ENCODE peak calls at places on chromosomes 3 and 15, in six cellular contexts. P, T, B, S, G and Z are unnamed samples. For H3K36me3, the result is how much of the 10 kb centered on the place peaks cover.

GRCh38 chr3:105233056-105233455 is 133.7 kb upstream of the ALCAM start:
- DNase-seq in P (no peak), T (no peak), B (no peak), S (no peak), G (no peak), Z (no peak)

GRCh38 chr3:182078929-182079328 is 367.2 kb downstream of the SOX2 start:
- DNase-seq in P (no peak), T (no peak), B (no peak), S (peak), G (no peak), Z (no peak)

GRCh38 chr3:28935141-28935540 is 345.7 kb upstream of the RBMS3 start:
- DNase-seq in P (no peak), T (no peak), B (no peak), S (no peak), G (no peak), Z (no peak)

GRCh38 chr3:140629351-140630137 is 48.3 kb upstream of the TRIM42 start:
- DNase-seq in P (no peak), T (no peak), B (no peak), S (no peak), G (no peak), Z (no peak)

GRCh38 chr3:95334461-95334860 is 1271.6 kb downstream of the NSUN3 start:
- DNase-seq in P (no peak), T (no peak), B (no peak), S (no peak), G (no peak), Z (no peak)

GRCh38 chr3:126745760-126746394 is 41.8 kb downstream of the CHCHD6 start:
- DNase-seq in P (no peak), T (no peak), B (no peak), S (no peak), G (peak), Z (no peak)

GRCh38 chr15:88187195-88187594 is 69.3 kb downstream of the NTRK3 start:
- DNase-seq in P (no peak), T (no peak), B (no peak), S (no peak), G (peak), Z (no peak)

GRCh38 chr3:30605706-30606300 is 598 bp upstream of the TGFBR2 start:
- DNase-seq in P (no peak), T (no peak), B (no peak), S (no peak), G (no peak), Z (no peak)

GRCh38 chr3:60659098-60659497 is 592.2 kb downstream of the FHIT start:
- DNase-seq in P (no peak), T (no peak), B (no peak), S (no peak), G (no peak), Z (no peak)

GRCh38 chr3:188197388-188197847 is 43.5 kb downstream of the LPP start:
- DNase-seq in P (peak), T (no peak), B (no peak), S (no peak), G (no peak), Z (no peak)

GRCh38 chr3:42179110-42179725 is 86.8 kb downstream of the CCK start:
- DNase-seq in P (no peak), T (peak), B (peak), S (peak), G (peak), Z (no peak)

GRCh38 chr3:159748408-159748807 is 240.2 kb upstream of the IL12A start:
- DNase-seq in P (no peak), T (no peak), B (no peak), S (no peak), G (no peak), Z (no peak)

GRCh38 chr3:114178770-114179368 is at the start of gene DRD3:
- DNase-seq in P (no peak), T (no peak), B (no peak), S (peak), G (no peak), Z (peak)

GRCh38 chr3:195905970-195906864 is 2.1 kb downstream of the TNK2 start:
- DNase-seq in P (no peak), T (no peak), B (no peak), S (no peak), G (no peak), Z (no peak)

GRCh38 chr15:62899090-62899493 is 143.5 kb upstream of the TPM1 start:
- DNase-seq in P (no peak), T (no peak), B (peak), S (no peak), G (no peak), Z (no peak)

DNA sequence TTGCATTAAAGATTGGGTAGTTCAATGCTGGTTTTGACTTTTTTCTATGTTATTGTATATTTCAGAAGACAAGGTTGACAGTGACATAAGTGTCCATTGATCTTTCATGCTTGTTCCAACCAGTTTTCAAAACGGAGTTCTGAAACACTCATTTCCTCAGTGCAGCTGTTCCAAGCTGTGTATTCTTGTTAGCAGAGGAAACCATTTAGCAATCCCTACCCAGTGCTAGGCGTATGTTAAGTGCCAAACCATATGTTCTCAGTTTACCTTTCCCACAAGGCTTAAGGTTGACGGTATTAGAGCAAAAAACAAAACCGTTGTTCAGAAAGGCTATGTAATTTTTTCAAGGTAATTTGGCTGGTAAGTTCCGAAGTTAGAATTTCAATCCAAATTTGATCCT is 9.1 kb downstream of the ATOSA start:
- DNase-seq in P (no peak), T (no peak), B (no peak), S (no peak), G (no peak), Z (no peak)
- H3K36me3 ChIP-seq in P (under half), T (half or more), B (under half), S (under half), G (half or more), Z (under half)

GRCh38 chr3:33658039-33658438 is 60.0 kb downstream of the CLASP2 start:
- DNase-seq in P (no peak), T (no peak), B (no peak), S (no peak), G (no peak), Z (no peak)

GRCh38 chr3:33658971-33659848 is 58.8 kb downstream of the CLASP2 start:
- DNase-seq in P (peak), T (peak), B (peak), S (peak), G (peak), Z (peak)

GRCh38 chr3:33664195-33664594 is 53.9 kb downstream of the CLASP2 start:
- DNase-seq in P (no peak), T (no peak), B (no peak), S (no peak), G (no peak), Z (no peak)

GRCh38 chr3:33663042-33663441 is 55.0 kb downstream of the CLASP2 start:
- DNase-seq in P (no peak), T (no peak), B (no peak), S (no peak), G (no peak), Z (no peak)

DNA sequence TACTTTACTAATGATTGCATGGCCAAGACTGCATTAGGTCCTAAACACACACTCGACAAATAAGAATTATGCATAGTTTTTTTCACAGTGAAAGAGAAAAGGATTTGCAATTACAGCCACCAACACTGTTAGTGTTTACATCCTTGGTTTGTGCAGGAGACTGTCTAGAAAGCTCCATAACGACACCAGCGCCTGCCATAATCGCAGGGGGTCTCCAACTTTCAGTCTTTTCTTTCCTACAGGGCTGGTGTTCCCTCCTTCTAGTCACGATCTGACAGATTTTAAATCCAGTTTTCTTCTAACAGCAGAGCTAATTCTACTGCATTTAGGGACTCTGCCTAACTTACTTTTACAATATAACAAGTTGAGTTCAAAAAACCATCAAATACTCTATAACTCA is 58.0 kb downstream of the CLASP2 start:
- DNase-seq in P (no peak), T (no peak), B (no peak), S (no peak), G (no peak), Z (no peak)
- H3K27ac ChIP-seq in P (no peak), T (peak), B (peak), S (peak), G (peak), Z (no peak)

DNA sequence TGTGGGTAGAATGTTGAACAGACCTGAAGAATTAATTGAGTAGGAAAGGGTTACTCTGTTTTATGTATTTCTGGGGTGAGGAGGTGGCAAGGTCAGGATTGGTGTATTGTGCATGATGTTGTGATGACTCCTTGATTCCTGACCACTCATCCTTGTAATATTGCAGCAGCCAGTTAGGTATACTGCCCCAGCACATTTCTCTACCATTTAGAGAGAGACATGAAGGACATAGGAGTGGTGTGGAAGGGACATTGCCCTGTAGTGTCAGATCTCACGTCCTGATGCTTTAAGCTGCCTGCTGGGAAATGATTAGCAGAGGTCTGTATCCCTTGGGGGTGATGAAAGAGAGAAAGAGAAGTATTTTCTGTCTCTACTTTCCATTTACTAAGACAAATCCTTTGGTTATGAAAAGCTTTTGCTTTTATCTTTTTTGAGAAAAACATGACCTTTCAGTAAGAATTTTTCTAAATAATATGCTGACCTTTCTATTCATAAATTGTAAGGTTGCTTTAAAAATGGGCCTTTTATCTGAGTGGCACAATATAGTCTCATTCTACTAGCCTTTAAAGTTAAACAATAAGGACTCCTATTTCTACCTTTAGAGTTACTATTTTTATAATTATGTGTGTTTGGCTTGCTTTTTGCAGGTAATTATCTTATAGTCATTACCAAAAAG is 17.1 kb downstream of the SACM1L start:
- DNase-seq in P (no peak), T (no peak), B (no peak), S (no peak), G (no peak), Z (no peak)
- H3K36me3 ChIP-seq in P (half or more), T (under half), B (under half), S (under half), G (half or more), Z (under half)

GRCh38 chr3:128194843-128195242 is 41.6 kb downstream of the EEFSEC start:
- DNase-seq in P (no peak), T (no peak), B (no peak), S (no peak), G (no peak), Z (no peak)
- H3K27ac ChIP-seq in P (no peak), T (peak), B (no peak), S (no peak), G (no peak), Z (no peak)

DNA sequence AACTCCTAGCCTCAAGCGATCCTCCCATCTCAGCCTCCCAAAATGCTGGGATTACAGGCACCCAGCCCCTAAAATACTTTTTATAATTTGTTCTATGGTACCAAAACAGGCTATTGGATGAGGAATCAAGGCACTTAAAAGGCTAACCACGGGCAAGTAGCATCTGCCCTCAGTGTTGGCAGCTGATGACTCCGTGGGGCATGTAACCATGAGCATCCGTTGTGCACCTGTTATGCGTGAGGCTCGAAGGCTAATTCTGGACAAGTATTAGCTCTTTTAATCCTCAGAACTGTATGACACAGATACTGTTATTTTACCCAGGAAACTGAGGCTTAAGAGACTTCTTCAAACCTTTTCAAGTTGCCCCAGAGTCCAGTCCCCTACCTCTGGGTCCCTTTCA is 10.2 kb downstream of the WDR73 start:
- DNase-seq in P (no peak), T (no peak), B (no peak), S (no peak), G (no peak), Z (no peak)
- H3K36me3 ChIP-seq in P (half or more), T (half or more), B (under half), S (under half), G (half or more), Z (under half)

GRCh38 chr15:74584779-74585178 is 30.9 kb upstream of the CLK3 start:
- DNase-seq in P (no peak), T (no peak), B (no peak), S (no peak), G (no peak), Z (no peak)
- H3K27ac ChIP-seq in P (no peak), T (no peak), B (no peak), S (no peak), G (no peak), Z (no peak)